ENCODE peak calls at places on chromosomes 5 and 9, in four cellular contexts. N, U, T and Z are unnamed samples.

GRCh38 chr5:179792612-179793469 is 945 bp upstream of the LTC4S start:
- DNase-seq in T (no peak), U (no peak), N (peak; percentile 46), Z (no peak)

GRCh38 chr9:34451545-34451944 is 6.8 kb downstream of the FAM219A start:
- DNase-seq in U (no peak), T (no peak), N (no peak), Z (no peak)

GRCh38 chr9:35538361-35539234 is 48.7 kb downstream of the RUSC2 start:
- DNase-seq in U (no peak), T (peak; percentile 87), N (peak; percentile 71), Z (peak; percentile 55)

GRCh38 chr5:119071573-119071874 is 637 bp downstream of the DMXL1 start:
- DNase-seq in N (no peak), T (no peak), U (no peak), Z (no peak)

GRCh38 chr5:91318727-91319126 is 64.4 kb downstream of the ARRDC3 start:
- DNase-seq in T (no peak), N (no peak), U (no peak), Z (no peak)

GRCh38 chr5:133397432-133397831 is 214.9 kb downstream of the FSTL4 start:
- DNase-seq in N (no peak), U (no peak), T (peak; percentile 28), Z (no peak)

GRCh38 chr9:123318192-123318591 is 37.8 kb upstream of the CRB2 start:
- DNase-seq in T (no peak), U (no peak), N (no peak), Z (no peak)

GRCh38 chr5:123265551-123265950 is 157.7 kb downstream of the CEP120 start:
- DNase-seq in U (no peak), N (no peak), T (no peak), Z (no peak)

GRCh38 chr9:124259273-124260078 is 1.7 kb downstream of the NEK6 start:
- DNase-seq in T (no peak), N (peak; percentile 70), U (peak; percentile 84), Z (peak; percentile 73)

GRCh38 chr5:94361832-94362754 is 256.3 kb downstream of the KIAA0825 start:
- DNase-seq in N (no peak), T (peak; percentile 80), U (no peak), Z (no peak)

GRCh38 chr5:163661358-163661757 is 155.9 kb downstream of the MAT2B start:
- DNase-seq in U (no peak), T (no peak), N (no peak), Z (no peak)

GRCh38 chr5:56746553-56746952 is 68.8 kb upstream of the MAP3K1 start:
- DNase-seq in U (no peak), T (no peak), N (no peak), Z (no peak)

GRCh38 chr9:83472221-83472665 is 66.0 kb downstream of the FRMD3 start:
- DNase-seq in U (peak; percentile 65), N (no peak), T (no peak), Z (no peak)

GRCh38 chr5:160926428-160926827 is 74.4 kb upstream of the ATP10B start:
- DNase-seq in T (no peak), U (no peak), N (no peak), Z (no peak)

GRCh38 chr5:120767171-120767820 is 303.2 kb downstream of the PRR16 start:
- DNase-seq in T (no peak), U (no peak), N (no peak), Z (no peak)

GRCh38 chr5:180589771-180590542 is 1.3 kb downstream of the SCGB3A1 start:
- DNase-seq in U (no peak), N (no peak), T (no peak), Z (peak; percentile 48)

GRCh38 chr9:130448035-130448624 is 3.4 kb downstream of the ASS1 start:
- DNase-seq in T (no peak), U (no peak), N (no peak), Z (no peak)

GRCh38 chr9:130444565-130445221 is at the start of gene ASS1:
- DNase-seq in N (peak; percentile 88), T (peak; percentile 90), U (no peak), Z (peak; percentile 69)

GRCh38 chr9:130447193-130447816 is 2.5 kb downstream of the ASS1 start:
- DNase-seq in U (no peak), N (no peak), T (no peak), Z (peak; percentile 46)

GRCh38 chr9:130445268-130445983 is 665 bp downstream of the ASS1 start:
- DNase-seq in N (peak; percentile 74), U (no peak), T (peak; percentile 75), Z (no peak)

DNA sequence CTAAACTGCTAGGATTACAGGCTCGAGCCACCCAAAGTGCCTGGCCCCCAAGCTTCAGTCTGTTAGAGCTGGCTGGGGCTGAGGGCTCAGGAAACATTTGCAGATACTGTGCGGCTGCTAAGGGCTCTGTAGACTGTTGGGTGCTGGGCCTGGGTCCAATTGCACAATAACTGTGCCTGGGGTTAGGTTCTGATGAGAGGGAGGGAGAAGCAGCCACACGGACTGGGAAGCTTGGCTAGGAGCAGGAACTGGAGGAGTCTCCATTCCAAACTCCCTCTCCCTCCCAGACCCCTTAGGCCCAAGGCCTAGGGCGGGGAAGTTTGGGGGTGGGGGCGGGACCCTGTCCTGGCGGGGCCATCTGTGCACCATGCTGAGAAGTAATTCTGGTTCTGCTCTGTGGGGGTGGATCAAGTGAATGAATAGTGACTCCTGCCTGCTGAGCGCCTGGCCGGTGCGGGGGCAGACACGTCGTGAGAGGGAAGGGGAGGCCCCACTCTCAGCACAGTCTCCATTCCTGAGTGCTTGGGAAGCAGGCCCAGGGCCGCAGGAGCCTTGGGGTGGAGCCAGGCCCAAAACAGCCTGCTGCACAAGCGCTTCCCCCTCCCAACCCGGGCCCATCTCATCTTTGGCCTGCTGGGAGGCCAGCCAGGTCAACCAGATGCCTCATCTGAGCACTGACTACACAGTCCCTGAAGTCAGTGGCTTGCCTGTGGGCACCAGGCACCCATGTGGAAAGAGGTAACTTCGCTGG is 1.5 kb downstream of the ASS1 start:
- DNase-seq in N (peak; percentile 96), T (peak; percentile 77), U (no peak), Z (peak; percentile 81)
- H3K27ac ChIP-seq in N (peak overlapping the region; percentile 79), T (no peak overlapping the region), U (peak overlapping the region; percentile 58), Z (peak overlapping the region; percentile 92)

DNA sequence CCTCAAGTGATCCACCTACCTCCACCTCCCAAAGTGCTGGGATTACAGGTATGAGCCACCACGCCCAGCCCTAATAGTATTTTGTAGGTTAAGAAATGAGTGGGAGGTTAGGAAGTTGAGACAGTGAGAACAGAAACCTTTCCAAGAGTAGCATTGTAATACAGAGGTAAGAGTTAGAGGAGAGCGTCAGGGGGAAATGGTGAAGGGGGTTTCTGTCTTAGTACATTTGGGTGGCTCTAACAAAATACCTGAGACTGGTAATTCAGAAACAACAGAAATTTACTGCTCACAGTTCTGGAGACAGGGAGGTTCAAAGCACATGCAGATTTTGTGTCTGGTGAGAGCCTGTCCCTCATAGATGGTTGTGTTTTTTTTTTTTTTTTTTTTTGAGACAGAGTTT is 18.8 kb downstream of the SMIM3 start:
- DNase-seq in T (no peak), U (no peak), N (no peak), Z (no peak)
- TF ChIP-seq CTCF in T (no peak), U (no peak), N (no peak), Z (no peak)

GRCh38 chr9:108363321-108363720 is 492.5 kb downstream of the ACTL7B start:
- DNase-seq in U (no peak), N (no peak), T (no peak), Z (no peak)

GRCh38 chr9:108367188-108367587 is 488.6 kb downstream of the ACTL7B start:
- DNase-seq in U (no peak), T (no peak), N (no peak), Z (no peak)
- H3K27ac ChIP-seq in U (no peak overlapping the region), T (no peak overlapping the region), N (no peak overlapping the region), Z (no peak overlapping the region)

DNA sequence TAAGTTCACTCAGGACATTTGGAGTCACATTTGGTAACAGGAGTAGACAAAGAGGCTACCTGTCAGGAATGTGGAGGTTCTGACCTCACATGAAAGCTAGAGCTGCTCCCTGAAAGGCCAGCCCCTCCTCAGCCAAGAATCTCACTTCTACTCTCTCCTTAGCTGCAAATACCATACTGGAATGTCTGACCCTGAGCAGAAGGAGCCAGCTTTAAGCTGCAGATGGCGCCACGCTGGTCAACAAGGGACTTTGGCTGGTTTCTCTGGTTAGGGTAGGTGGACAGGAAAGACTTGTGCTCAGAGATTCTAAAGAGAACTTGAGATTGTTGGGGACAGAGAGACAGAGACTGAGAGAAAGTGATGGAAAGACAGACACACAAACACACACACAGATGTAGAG is 21.9 kb downstream of the ASTN2 start:
- DNase-seq in T (peak; percentile 85), N (no peak), U (no peak), Z (no peak)
- TF ChIP-seq CTCF in T (peak; percentile 70), N (no peak), U (no peak), Z (no peak)

GRCh38 chr5:137896560-137896959 is 7.3 kb downstream of the PKD2L2 start:
- DNase-seq in N (no peak), T (no peak), U (no peak), Z (no peak)
- H3K27ac ChIP-seq in N (no peak overlapping the region), T (no peak overlapping the region), U (no peak overlapping the region), Z (no peak overlapping the region)

GRCh38 chr5:171405615-171406014 is 13.8 kb upstream of the FGF18 start:
- DNase-seq in U (peak; percentile 47), N (no peak), T (no peak), Z (no peak)
- TF ChIP-seq CTCF in U (peak; percentile 46), N (peak; percentile 26), T (peak; percentile 68), Z (no peak)